ENCODE peak calls at places on chromosomes 6 and 20, in six cellular contexts. Z is nephron progenitor cell, C is prostate gland, M is mucosa of descending colon, X is B cell, L is fibroblast of villous mesenchyme. O is an unnamed sample.

GRCh38 chr6:37134622-37135191 is 35.2 kb upstream of the PIM1 start:
- DNase-seq in Z (no peak), C (no peak), M (peak; percentile 51), X (no peak), L (peak; percentile 96), O (peak; percentile 25)

GRCh38 chr20:62051901-62052255 is 13.8 kb downstream of the TAF4 start:
- DNase-seq in Z (no peak), C (no peak), M (no peak), X (no peak), L (no peak), O (no peak)

GRCh38 chr20:17833036-17833674 is 133.4 kb downstream of the BANF2 start:
- DNase-seq in Z (no peak), C (no peak), M (no peak), X (no peak), L (peak; percentile 70), O (no peak)

GRCh38 chr6:170176621-170177382 is 114.1 kb downstream of the DLL1 start:
- DNase-seq in Z (no peak), C (peak; percentile 24), M (no peak), X (no peak), L (peak; percentile 5), O (no peak)

GRCh38 chr20:1388706-1389483 is 4.0 kb downstream of the FKBP1A start:
- DNase-seq in Z (no peak), C (no peak), M (no peak), X (peak; percentile 42), L (peak; percentile 45), O (peak; percentile 34)

GRCh38 chr6:153852481-153852880 is 186.6 kb upstream of the OPRM1 start:
- DNase-seq in Z (no peak), C (no peak), M (no peak), X (no peak), L (no peak), O (no peak)

GRCh38 chr6:117326396-117326795 is 61.0 kb downstream of the VGLL2 start:
- DNase-seq in Z (no peak), C (no peak), M (no peak), X (no peak), L (no peak), O (no peak)

GRCh38 chr20:62150236-62150575 is 6.6 kb downstream of the SS18L1 start:
- DNase-seq in Z (no peak), C (no peak), M (no peak), X (no peak), L (no peak), O (no peak)

GRCh38 chr6:10351678-10352220 is 63.1 kb downstream of the TFAP2A start:
- DNase-seq in Z (no peak), C (no peak), M (no peak), X (no peak), L (no peak), O (no peak)

GRCh38 chr20:46683939-46684750 is 5.1 kb downstream of the TP53RK start:
- DNase-seq in Z (peak; percentile 67), C (peak; percentile 85), M (no peak), X (no peak), L (peak; percentile 83), O (no peak)

GRCh38 chr6:166673309-166673708 is 46.3 kb upstream of the RPS6KA2 start:
- DNase-seq in Z (no peak), C (no peak), M (no peak), X (no peak), L (no peak), O (no peak)

GRCh38 chr6:134676307-134677281 is 273.3 kb downstream of the ALDH8A1 start:
- DNase-seq in Z (no peak), C (no peak), M (peak; percentile 67), X (no peak), L (peak; percentile 94), O (no peak)

GRCh38 chr20:1266167-1266973 is at the start of gene SNPH:
- DNase-seq in Z (peak; percentile 72), C (peak; percentile 58), M (peak; percentile 79), X (peak; percentile 81), L (peak; percentile 86), O (peak; percentile 86)

GRCh38 chr6:66825539-66825938 is 1118.5 kb upstream of the EYS start:
- DNase-seq in Z (no peak), C (no peak), M (no peak), X (no peak), L (no peak), O (no peak)

GRCh38 chr20:3784226-3784853 is 2.2 kb downstream of the CENPB start:
- DNase-seq in Z (no peak), C (no peak), M (no peak), X (no peak), L (no peak), O (no peak)

GRCh38 chr20:63740070-63740500 is 509 bp downstream of the SLC2A4RG start:
- DNase-seq in Z (peak; percentile 64), C (no peak), M (peak; percentile 75), X (peak; percentile 64), L (peak; percentile 24), O (peak; percentile 49)

GRCh38 chr20:51534764-51535386 is 7.6 kb downstream of the NFATC2 start:
- DNase-seq in Z (no peak), C (no peak), M (no peak), X (no peak), L (no peak), O (peak; percentile 57)

GRCh38 chr20:45157977-45158376 is 16.7 kb upstream of the PI3 start:
- DNase-seq in Z (no peak), C (peak; percentile 65), M (no peak), X (no peak), L (peak; percentile 82), O (no peak)

GRCh38 chr20:63956664-63957003 is 418 bp upstream of the UCKL1 start:
- DNase-seq in Z (no peak), C (no peak), M (no peak), X (no peak), L (no peak), O (no peak)

GRCh38 chr6:94494500-94494899 is 1075.1 kb upstream of the EPHA7 start:
- DNase-seq in Z (no peak), C (no peak), M (no peak), X (no peak), L (no peak), O (no peak)
- TF ChIP-seq CTCF in Z (no peak), C (no peak), M (no peak), X (no peak), L (no peak), O (no peak)

DNA sequence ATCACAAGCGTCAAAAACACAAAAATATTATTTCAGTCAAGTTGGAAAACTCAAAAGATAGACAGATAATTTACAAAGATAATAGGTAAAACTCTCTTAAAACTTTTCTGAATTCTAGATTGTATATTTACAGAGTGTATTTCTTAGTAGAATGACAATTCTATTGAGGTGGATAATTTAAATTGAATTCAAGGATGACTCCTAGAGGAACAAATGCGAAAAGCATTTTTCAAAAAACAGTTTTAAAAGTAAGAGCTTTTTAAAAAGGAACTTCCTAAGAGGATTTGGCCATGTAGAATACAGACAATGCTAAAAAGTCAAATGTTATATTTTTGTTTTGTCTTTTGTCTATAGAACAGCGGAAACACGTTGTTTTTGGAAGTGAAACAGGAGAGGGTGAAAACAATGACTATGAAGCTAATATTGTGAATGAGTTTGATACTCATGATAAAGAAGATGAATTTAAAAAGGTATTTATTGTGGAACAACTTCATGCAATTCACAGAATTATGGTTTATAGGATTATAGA is 90.1 kb downstream of the DNAH8 start:
- DNase-seq in Z (no peak), C (no peak), M (no peak), X (no peak), L (no peak), O (no peak)
- TF ChIP-seq CTCF in Z (no peak), C (peak; percentile 20), M (no peak), X (no peak), L (no peak), O (no peak)

GRCh38 chr6:75563032-75563431 is 38.6 kb upstream of the SENP6 start:
- DNase-seq in Z (peak; percentile 6), C (no peak), M (no peak), X (peak; percentile 3), L (peak; percentile 38), O (peak; percentile 11)
- TF ChIP-seq CTCF in Z (peak; percentile 18), C (no peak), M (no peak), X (no peak), L (peak; percentile 62), O (peak; percentile 24)

GRCh38 chr6:157877573-157878011 is 54.5 kb downstream of the SNX9 start:
- DNase-seq in Z (no peak), C (no peak), M (no peak), X (peak; percentile 20), L (no peak), O (peak; percentile 49)

GRCh38 chr6:157878039-157878438 is 55.0 kb downstream of the SNX9 start:
- DNase-seq in Z (no peak), C (no peak), M (no peak), X (no peak), L (no peak), O (no peak)

GRCh38 chr6:157879873-157880254 is 56.8 kb downstream of the SNX9 start:
- DNase-seq in Z (no peak), C (no peak), M (no peak), X (no peak), L (no peak), O (no peak)

GRCh38 chr6:157879034-157879872 is 56.2 kb downstream of the SNX9 start:
- DNase-seq in Z (no peak), C (no peak), M (no peak), X (no peak), L (no peak), O (no peak)

GRCh38 chr6:157877149-157877548 is 54.1 kb downstream of the SNX9 start:
- DNase-seq in Z (no peak), C (no peak), M (no peak), X (peak; percentile 25), L (no peak), O (no peak)
- TF ChIP-seq CTCF in Z (no peak), C (no peak), M (no peak), X (no peak), L (no peak), O (no peak)

DNA sequence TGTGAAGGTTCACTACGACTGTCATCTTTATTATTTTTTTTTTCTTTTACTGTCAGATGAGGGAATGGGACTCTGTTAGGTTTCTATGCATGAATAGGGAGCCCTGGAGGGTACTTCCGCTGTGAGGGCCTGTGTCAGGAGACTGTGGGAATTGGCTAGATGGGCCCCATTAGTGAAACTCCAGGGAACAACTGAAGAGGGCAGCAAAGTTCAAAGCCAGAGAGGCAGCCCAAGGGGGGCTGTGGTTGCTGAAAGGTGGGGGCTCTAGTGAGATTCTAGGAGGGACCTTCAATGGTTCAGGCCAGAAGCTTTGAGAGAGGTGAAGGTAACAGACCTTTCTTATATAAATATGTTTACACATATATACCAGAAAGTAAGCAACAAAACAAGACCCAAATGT is 13.2 kb upstream of the EPB41L1 start:
- DNase-seq in Z (no peak), C (no peak), M (no peak), X (no peak), L (no peak), O (no peak)
- TF ChIP-seq CTCF in Z (no peak), C (no peak), M (no peak), X (no peak), L (no peak), O (no peak)

GRCh38 chr6:51531623-51532022 is 555.8 kb downstream of the PKHD1 start:
- DNase-seq in Z (no peak), C (no peak), M (no peak), X (no peak), L (no peak), O (no peak)
- TF ChIP-seq CTCF in Z (no peak), C (no peak), M (no peak), X (no peak), L (no peak), O (no peak)

O was measured in activated CD8-positive, alpha-beta T cell treated with anti-CD3 and anti-CD28 coated beads for 36 hours.